ENCODE peak calls at places on chromosomes 7 and 10, in four cellular contexts. One of them, this sample, is unnamed.

GRCh38 chr7:156158693-156159092 is 346.4 kb upstream of the SHH start:
- DNase-seq in prostate gland: no peak
- DNase-seq in CD4-positive, CD25-positive, alpha-beta regulatory T cell: no peak
- DNase-seq in adipocyte: no peak
- DNase-seq in this sample: no peak

GRCh38 chr10:128222317-128222849 is 96.2 kb upstream of the MKI67 start:
- DNase-seq in prostate gland: no peak
- DNase-seq in CD4-positive, CD25-positive, alpha-beta regulatory T cell: no peak
- DNase-seq in adipocyte: no peak
- DNase-seq in this sample: no peak

GRCh38 chr7:42319631-42320030 is 82.6 kb upstream of the GLI3 start:
- DNase-seq in prostate gland: no peak
- DNase-seq in CD4-positive, CD25-positive, alpha-beta regulatory T cell: no peak
- DNase-seq in adipocyte: no peak
- DNase-seq in this sample: no peak

GRCh38 chr7:26117142-26117807 is 34.7 kb upstream of the NFE2L3 start:
- DNase-seq in prostate gland: no peak
- DNase-seq in CD4-positive, CD25-positive, alpha-beta regulatory T cell: no peak
- DNase-seq in adipocyte: no peak
- DNase-seq in this sample: peak

GRCh38 chr7:128323489-128324362 is 20.0 kb downstream of the RBM28 start:
- DNase-seq in prostate gland: no peak
- DNase-seq in CD4-positive, CD25-positive, alpha-beta regulatory T cell: no peak
- DNase-seq in adipocyte: peak
- DNase-seq in this sample: no peak

GRCh38 chr10:44024351-44025116 is 360.4 kb downstream of the CXCL12 start:
- DNase-seq in prostate gland: no peak
- DNase-seq in CD4-positive, CD25-positive, alpha-beta regulatory T cell: no peak
- DNase-seq in adipocyte: no peak
- DNase-seq in this sample: no peak

GRCh38 chr7:87216701-87217508 is 2.6 kb downstream of the TMEM243 start:
- DNase-seq in prostate gland: no peak
- DNase-seq in CD4-positive, CD25-positive, alpha-beta regulatory T cell: no peak
- DNase-seq in adipocyte: no peak
- DNase-seq in this sample: peak

GRCh38 chr7:14902589-14902963 is at the start of gene DGKB:
- DNase-seq in prostate gland: no peak
- DNase-seq in CD4-positive, CD25-positive, alpha-beta regulatory T cell: no peak
- DNase-seq in adipocyte: peak
- DNase-seq in this sample: no peak

GRCh38 chr7:141920281-141920680 is 4.1 kb downstream of the OR9A4 start:
- DNase-seq in prostate gland: no peak
- DNase-seq in CD4-positive, CD25-positive, alpha-beta regulatory T cell: no peak
- DNase-seq in adipocyte: no peak
- DNase-seq in this sample: no peak

GRCh38 chr7:50723888-50724287 is 58.8 kb downstream of the GRB10 start:
- DNase-seq in prostate gland: no peak
- DNase-seq in CD4-positive, CD25-positive, alpha-beta regulatory T cell: no peak
- DNase-seq in adipocyte: no peak
- DNase-seq in this sample: no peak

GRCh38 chr7:68770649-68771048 is 827.6 kb upstream of the AUTS2 start:
- DNase-seq in prostate gland: no peak
- DNase-seq in CD4-positive, CD25-positive, alpha-beta regulatory T cell: no peak
- DNase-seq in adipocyte: peak
- DNase-seq in this sample: no peak

GRCh38 chr10:43292745-43293676 is 26.1 kb upstream of the RASGEF1A start:
- DNase-seq in prostate gland: peak
- DNase-seq in CD4-positive, CD25-positive, alpha-beta regulatory T cell: peak
- DNase-seq in adipocyte: peak
- DNase-seq in this sample: peak

GRCh38 chr7:30879139-30880089 is 32.2 kb upstream of the AQP1 start:
- DNase-seq in prostate gland: no peak
- DNase-seq in CD4-positive, CD25-positive, alpha-beta regulatory T cell: no peak
- DNase-seq in adipocyte: no peak
- DNase-seq in this sample: no peak

GRCh38 chr7:148672041-148672440 is 26.7 kb upstream of the CUL1 start:
- DNase-seq in prostate gland: no peak
- DNase-seq in CD4-positive, CD25-positive, alpha-beta regulatory T cell: no peak
- DNase-seq in adipocyte: no peak
- DNase-seq in this sample: no peak

GRCh38 chr7:16416289-16417282 is 4.8 kb downstream of the CRPPA start:
- DNase-seq in prostate gland: no peak
- DNase-seq in CD4-positive, CD25-positive, alpha-beta regulatory T cell: no peak
- DNase-seq in adipocyte: peak
- DNase-seq in this sample: no peak

GRCh38 chr10:71272122-71272771 is 46.8 kb upstream of the SLC29A3 start:
- DNase-seq in prostate gland: no peak
- DNase-seq in CD4-positive, CD25-positive, alpha-beta regulatory T cell: no peak
- DNase-seq in adipocyte: peak
- DNase-seq in this sample: no peak

GRCh38 chr7:27238979-27239779 is 3.4 kb upstream of the EVX1 start:
- DNase-seq in prostate gland: no peak
- DNase-seq in CD4-positive, CD25-positive, alpha-beta regulatory T cell: no peak
- DNase-seq in adipocyte: peak
- DNase-seq in this sample: no peak

GRCh38 chr7:124764847-124765400 is 668 bp downstream of the GPR37 start:
- DNase-seq in prostate gland: no peak
- DNase-seq in CD4-positive, CD25-positive, alpha-beta regulatory T cell: no peak
- DNase-seq in adipocyte: no peak
- DNase-seq in this sample: no peak

GRCh38 chr7:124765401-124766352 is at the start of gene GPR37:
- DNase-seq in prostate gland: peak
- DNase-seq in CD4-positive, CD25-positive, alpha-beta regulatory T cell: no peak
- DNase-seq in adipocyte: peak
- DNase-seq in this sample: no peak

GRCh38 chr7:124762611-124763143 is 2.9 kb downstream of the GPR37 start:
- DNase-seq in prostate gland: no peak
- DNase-seq in CD4-positive, CD25-positive, alpha-beta regulatory T cell: no peak
- DNase-seq in adipocyte: no peak
- DNase-seq in this sample: no peak

GRCh38 chr7:124761164-124761715 is 4.4 kb downstream of the GPR37 start:
- DNase-seq in prostate gland: no peak
- DNase-seq in CD4-positive, CD25-positive, alpha-beta regulatory T cell: no peak
- DNase-seq in adipocyte: no peak
- DNase-seq in this sample: no peak

GRCh38 chr7:124764071-124764846 is 1.3 kb downstream of the GPR37 start:
- DNase-seq in prostate gland: no peak
- DNase-seq in CD4-positive, CD25-positive, alpha-beta regulatory T cell: no peak
- DNase-seq in adipocyte: no peak
- DNase-seq in this sample: no peak
- H3K4me3 ChIP-seq in prostate gland: peak
- H3K4me3 ChIP-seq in CD4-positive, CD25-positive, alpha-beta regulatory T cell: no peak
- H3K4me3 ChIP-seq in adipocyte: peak
- H3K4me3 ChIP-seq in this sample: no peak

GRCh38 chr10:32941357-32941756 is 16.7 kb downstream of the ITGB1 start:
- DNase-seq in prostate gland: no peak
- DNase-seq in CD4-positive, CD25-positive, alpha-beta regulatory T cell: no peak
- DNase-seq in adipocyte: peak
- DNase-seq in this sample: no peak

GRCh38 chr10:32939296-32940111 is 18.5 kb downstream of the ITGB1 start:
- DNase-seq in prostate gland: no peak
- DNase-seq in CD4-positive, CD25-positive, alpha-beta regulatory T cell: no peak
- DNase-seq in adipocyte: no peak
- DNase-seq in this sample: no peak

GRCh38 chr10:32938554-32939061 is 19.4 kb downstream of the ITGB1 start:
- DNase-seq in prostate gland: no peak
- DNase-seq in CD4-positive, CD25-positive, alpha-beta regulatory T cell: no peak
- DNase-seq in adipocyte: peak
- DNase-seq in this sample: no peak

GRCh38 chr10:32940321-32941264 is 17.4 kb downstream of the ITGB1 start:
- DNase-seq in prostate gland: no peak
- DNase-seq in CD4-positive, CD25-positive, alpha-beta regulatory T cell: no peak
- DNase-seq in adipocyte: no peak
- DNase-seq in this sample: no peak

GRCh38 chr10:32937824-32938482 is 20.1 kb downstream of the ITGB1 start:
- DNase-seq in prostate gland: no peak
- DNase-seq in CD4-positive, CD25-positive, alpha-beta regulatory T cell: no peak
- DNase-seq in adipocyte: peak
- DNase-seq in this sample: no peak
- H3K4me3 ChIP-seq in prostate gland: no peak
- H3K4me3 ChIP-seq in CD4-positive, CD25-positive, alpha-beta regulatory T cell: peak
- H3K4me3 ChIP-seq in adipocyte: peak
- H3K4me3 ChIP-seq in this sample: no peak

DNA sequence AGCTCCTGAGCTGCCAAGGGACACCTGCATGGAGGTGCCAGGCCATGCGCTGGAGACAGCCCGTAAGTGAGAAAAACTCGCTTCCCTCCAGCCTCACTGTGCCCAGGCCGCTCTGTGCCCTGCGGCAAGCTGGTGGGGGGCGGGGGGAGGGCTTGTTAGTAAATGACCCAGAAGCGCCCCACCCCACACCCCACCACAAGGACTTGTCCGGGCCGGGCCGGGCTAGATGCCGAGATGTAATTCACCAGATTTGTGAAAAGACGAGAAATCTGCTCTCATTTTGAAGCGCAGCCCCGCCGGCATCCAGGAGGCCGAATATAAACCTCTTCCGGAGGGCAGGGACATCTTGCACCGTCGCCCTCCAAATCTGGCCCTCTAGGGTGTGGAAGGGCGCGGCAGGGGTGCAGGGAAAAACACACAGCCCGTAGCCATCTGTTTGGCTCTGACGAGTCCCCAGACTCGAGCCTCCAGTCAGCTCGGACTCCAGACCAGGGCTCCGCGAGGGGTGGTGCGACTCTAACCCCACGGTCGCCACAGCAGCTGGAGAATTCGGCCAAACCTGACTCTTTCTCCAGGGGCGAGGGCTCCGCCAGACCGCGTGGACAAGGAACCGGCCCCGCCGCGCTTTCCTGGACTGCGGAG is 14.8 kb downstream of the TLX1 start:
- DNase-seq in prostate gland: no peak
- DNase-seq in CD4-positive, CD25-positive, alpha-beta regulatory T cell: no peak
- DNase-seq in adipocyte: no peak
- DNase-seq in this sample: no peak
- H3K4me3 ChIP-seq in prostate gland: no peak
- H3K4me3 ChIP-seq in CD4-positive, CD25-positive, alpha-beta regulatory T cell: no peak
- H3K4me3 ChIP-seq in adipocyte: no peak
- H3K4me3 ChIP-seq in this sample: no peak

GRCh38 chr7:151088856-151089699 is 2.8 kb downstream of the AGAP3 start:
- DNase-seq in prostate gland: peak
- DNase-seq in CD4-positive, CD25-positive, alpha-beta regulatory T cell: no peak
- DNase-seq in adipocyte: peak
- DNase-seq in this sample: no peak
- H3K4me3 ChIP-seq in prostate gland: no peak
- H3K4me3 ChIP-seq in CD4-positive, CD25-positive, alpha-beta regulatory T cell: no peak
- H3K4me3 ChIP-seq in adipocyte: peak
- H3K4me3 ChIP-seq in this sample: no peak